ENCODE peak calls at places on chromosomes 4 and X, in eight cellular contexts. O, Q, T, K, M, P, G and S are unnamed samples.

GRCh38 chr4:2619459-2619858 is 83.0 kb downstream of the FAM193A start:
- DNase-seq in T (no peak), M (no peak), O (no peak), P (no peak), G (no peak), Q (no peak), K (no peak), S (no peak)

GRCh38 chrX:19888419-19888879 is 1.0 kb upstream of the SH3KBP1 start:
- DNase-seq in O (peak), P (peak), T (peak), K (peak), G (peak), Q (peak), M (peak), S (peak)

GRCh38 chr4:74112399-74113090 is 13.6 kb upstream of the CXCL2 start:
- DNase-seq in T (no peak), P (no peak), Q (no peak), M (no peak), K (no peak), G (no peak), O (no peak), S (no peak)

GRCh38 chr4:48570646-48571220 is 80.7 kb downstream of the ZAR1 start:
- DNase-seq in M (no peak), T (no peak), G (no peak), K (peak), Q (no peak), P (no peak), O (no peak), S (no peak)

GRCh38 chr4:156734965-156735895 is 236.4 kb downstream of the PDGFC start:
- DNase-seq in P (no peak), G (no peak), K (no peak), T (no peak), Q (no peak), O (no peak), M (no peak), S (no peak)

GRCh38 chr4:7073526-7074390 is 5.9 kb upstream of the GRPEL1 start:
- DNase-seq in T (peak), Q (no peak), P (no peak), O (no peak), M (peak), K (peak), G (peak), S (peak)

GRCh38 chr4:148225639-148226038 is 216.6 kb downstream of the NR3C2 start:
- DNase-seq in Q (no peak), T (no peak), O (no peak), P (no peak), K (no peak), M (no peak), G (no peak), S (no peak)

GRCh38 chr4:105283501-105283900 is 136.8 kb downstream of the TET2 start:
- DNase-seq in K (no peak), M (no peak), P (no peak), O (no peak), T (no peak), G (no peak), Q (no peak), S (no peak)

GRCh38 chrX:25596881-25597280 is 541.3 kb upstream of the MAGEB18 start:
- DNase-seq in M (no peak), T (no peak), O (no peak), G (no peak), K (no peak), Q (no peak), P (no peak), S (no peak)

GRCh38 chrX:153875391-153876111 is 10.4 kb downstream of the L1CAM start:
- DNase-seq in O (no peak), T (peak), Q (no peak), G (peak), K (peak), M (peak), P (peak), S (peak)

GRCh38 chr4:121336706-121337105 is 44.1 kb downstream of the QRFPR start:
- DNase-seq in P (no peak), K (no peak), Q (no peak), T (no peak), O (no peak), G (no peak), M (no peak), S (no peak)

GRCh38 chr4:1533501-1534064 is 127.3 kb upstream of the NKX1-1 start:
- DNase-seq in T (no peak), P (no peak), M (no peak), K (no peak), O (no peak), Q (no peak), G (no peak), S (no peak)

GRCh38 chr4:5212255-5213032 is 161.2 kb downstream of the STK32B start:
- DNase-seq in K (no peak), P (no peak), O (no peak), M (peak), G (no peak), T (no peak), Q (no peak), S (no peak)

GRCh38 chr4:55004831-55005230 is 120.6 kb downstream of the KDR start:
- DNase-seq in M (no peak), O (no peak), K (no peak), Q (no peak), T (no peak), G (no peak), P (no peak), S (no peak)